ENCODE peak calls at places on chromosomes 5 and 9, in seven cellular contexts. One of them, this sample, is unnamed.

GRCh38 chr9:110016340-110016739 is 191.6 kb downstream of the C9orf152 start:
- DNase-seq in K562: no peak
- DNase-seq in H1: no peak
- DNase-seq in NT2/D1: no peak
- DNase-seq in HepG2: peak
- DNase-seq in GM12878: no peak
- DNase-seq in SK-N-SH: peak
- DNase-seq in this sample: peak

GRCh38 chr9:116451500-116451899 is 235.6 kb upstream of the TRIM32 start:
- DNase-seq in SK-N-SH: no peak
- DNase-seq in HepG2: no peak
- DNase-seq in GM12878: no peak
- DNase-seq in NT2/D1: no peak
- DNase-seq in K562: no peak
- DNase-seq in H1: no peak
- DNase-seq in this sample: no peak

GRCh38 chr9:95771556-95772280 is 103.8 kb upstream of the ERCC6L2 start:
- DNase-seq in H1: no peak
- DNase-seq in NT2/D1: no peak
- DNase-seq in GM12878: no peak
- DNase-seq in K562: no peak
- DNase-seq in HepG2: peak
- DNase-seq in SK-N-SH: no peak
- DNase-seq in this sample: no peak

GRCh38 chr5:77143998-77144836 is 57.1 kb upstream of the ZBED3 start:
- DNase-seq in NT2/D1: peak
- DNase-seq in K562: peak
- DNase-seq in H1: peak
- DNase-seq in HepG2: peak
- DNase-seq in SK-N-SH: peak
- DNase-seq in GM12878: peak
- DNase-seq in this sample: peak

GRCh38 chr5:122313001-122313402 is 965 bp downstream of the SNCAIP start:
- DNase-seq in H1: no peak
- DNase-seq in HepG2: no peak
- DNase-seq in SK-N-SH: peak
- DNase-seq in NT2/D1: no peak
- DNase-seq in K562: no peak
- DNase-seq in GM12878: no peak
- DNase-seq in this sample: no peak

GRCh38 chr5:105740242-105740641 is 1930.5 kb downstream of the EFNA5 start:
- DNase-seq in GM12878: no peak
- DNase-seq in SK-N-SH: no peak
- DNase-seq in HepG2: no peak
- DNase-seq in K562: no peak
- DNase-seq in H1: no peak
- DNase-seq in NT2/D1: no peak
- DNase-seq in this sample: no peak

GRCh38 chr5:154446183-154447073 is 631 bp downstream of the SAP30L start:
- DNase-seq in SK-N-SH: peak
- DNase-seq in H1: peak
- DNase-seq in HepG2: peak
- DNase-seq in GM12878: no peak
- DNase-seq in NT2/D1: no peak
- DNase-seq in K562: peak
- DNase-seq in this sample: no peak

GRCh38 chr5:100270323-100270771 is 264.8 kb upstream of the FAM174A start:
- DNase-seq in H1: no peak
- DNase-seq in SK-N-SH: no peak
- DNase-seq in NT2/D1: no peak
- DNase-seq in HepG2: no peak
- DNase-seq in K562: no peak
- DNase-seq in GM12878: no peak
- DNase-seq in this sample: no peak

GRCh38 chr9:136961279-136962065 is 9.4 kb downstream of the LCN12 start:
- DNase-seq in SK-N-SH: peak
- DNase-seq in NT2/D1: no peak
- DNase-seq in H1: no peak
- DNase-seq in K562: no peak
- DNase-seq in GM12878: no peak
- DNase-seq in HepG2: no peak
- DNase-seq in this sample: no peak

GRCh38 chr5:58122157-58122556 is 337.7 kb downstream of the PLK2 start:
- DNase-seq in NT2/D1: no peak
- DNase-seq in K562: no peak
- DNase-seq in SK-N-SH: peak
- DNase-seq in GM12878: no peak
- DNase-seq in H1: no peak
- DNase-seq in HepG2: no peak
- DNase-seq in this sample: no peak

GRCh38 chr5:88734983-88735382 is 148.0 kb downstream of the MEF2C start:
- DNase-seq in HepG2: no peak
- DNase-seq in SK-N-SH: no peak
- DNase-seq in H1: no peak
- DNase-seq in K562: no peak
- DNase-seq in NT2/D1: no peak
- DNase-seq in GM12878: peak
- DNase-seq in this sample: no peak

GRCh38 chr5:39201795-39202593 is 17.4 kb downstream of the FYB1 start:
- DNase-seq in HepG2: no peak
- DNase-seq in H1: no peak
- DNase-seq in NT2/D1: no peak
- DNase-seq in SK-N-SH: no peak
- DNase-seq in K562: no peak
- DNase-seq in GM12878: no peak
- DNase-seq in this sample: no peak

GRCh38 chr5:39198080-39198479 is 21.3 kb downstream of the FYB1 start:
- DNase-seq in SK-N-SH: no peak
- DNase-seq in HepG2: peak
- DNase-seq in H1: no peak
- DNase-seq in GM12878: no peak
- DNase-seq in K562: no peak
- DNase-seq in NT2/D1: no peak
- DNase-seq in this sample: peak

GRCh38 chr5:39199335-39199734 is 20.0 kb downstream of the FYB1 start:
- DNase-seq in SK-N-SH: no peak
- DNase-seq in K562: no peak
- DNase-seq in HepG2: no peak
- DNase-seq in NT2/D1: no peak
- DNase-seq in GM12878: no peak
- DNase-seq in H1: no peak
- DNase-seq in this sample: no peak

GRCh38 chr5:39201160-39201794 is 18.1 kb downstream of the FYB1 start:
- DNase-seq in GM12878: no peak
- DNase-seq in HepG2: no peak
- DNase-seq in NT2/D1: no peak
- DNase-seq in K562: no peak
- DNase-seq in SK-N-SH: no peak
- DNase-seq in H1: no peak
- DNase-seq in this sample: no peak

DNA sequence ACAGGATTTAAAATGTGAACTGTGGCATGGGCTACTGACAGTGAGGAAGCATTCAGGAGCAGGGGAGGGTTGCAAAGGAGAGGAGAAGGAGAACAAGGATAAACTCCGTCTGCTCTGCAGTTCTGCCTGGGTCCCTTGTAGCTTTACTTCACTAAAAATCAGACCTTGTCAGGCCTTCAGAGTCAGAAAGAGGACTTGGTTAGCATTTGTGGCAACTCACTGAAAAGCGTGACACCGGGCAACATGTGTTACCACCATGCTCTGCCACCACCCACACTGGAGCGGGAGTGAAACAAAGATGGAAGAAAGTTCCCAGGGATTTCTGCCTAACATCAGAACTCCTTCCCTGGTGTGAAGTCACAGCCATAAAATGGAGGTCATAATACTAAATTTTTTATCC is 19.3 kb downstream of the FYB1 start:
- DNase-seq in K562: no peak
- DNase-seq in HepG2: no peak
- DNase-seq in H1: no peak
- DNase-seq in SK-N-SH: no peak
- DNase-seq in GM12878: no peak
- DNase-seq in NT2/D1: no peak
- DNase-seq in this sample: no peak
- TF ChIP-seq YY1 in K562: no peak
- TF ChIP-seq YY1 in HepG2: no peak
- TF ChIP-seq YY1 in H1: no peak
- TF ChIP-seq YY1 in SK-N-SH: no peak
- TF ChIP-seq YY1 in GM12878: no peak
- TF ChIP-seq YY1 in NT2/D1: no peak
- TF ChIP-seq YY1 in this sample: no peak

GRCh38 chr5:135509995-135510394 is 25.8 kb downstream of the NEUROG1 start:
- DNase-seq in H1: no peak
- DNase-seq in SK-N-SH: no peak
- DNase-seq in GM12878: no peak
- DNase-seq in HepG2: no peak
- DNase-seq in NT2/D1: no peak
- DNase-seq in K562: no peak
- DNase-seq in this sample: no peak

GRCh38 chr5:135505973-135506372 is 29.8 kb downstream of the NEUROG1 start:
- DNase-seq in H1: no peak
- DNase-seq in NT2/D1: no peak
- DNase-seq in SK-N-SH: no peak
- DNase-seq in GM12878: no peak
- DNase-seq in HepG2: no peak
- DNase-seq in K562: no peak
- DNase-seq in this sample: no peak

GRCh38 chr5:135504376-135504775 is 31.4 kb downstream of the NEUROG1 start:
- DNase-seq in NT2/D1: no peak
- DNase-seq in H1: no peak
- DNase-seq in GM12878: no peak
- DNase-seq in SK-N-SH: no peak
- DNase-seq in K562: no peak
- DNase-seq in HepG2: no peak
- DNase-seq in this sample: no peak

GRCh38 chr5:135511858-135512257 is 23.9 kb downstream of the NEUROG1 start:
- DNase-seq in GM12878: no peak
- DNase-seq in NT2/D1: no peak
- DNase-seq in H1: no peak
- DNase-seq in HepG2: no peak
- DNase-seq in SK-N-SH: no peak
- DNase-seq in K562: no peak
- DNase-seq in this sample: no peak

DNA sequence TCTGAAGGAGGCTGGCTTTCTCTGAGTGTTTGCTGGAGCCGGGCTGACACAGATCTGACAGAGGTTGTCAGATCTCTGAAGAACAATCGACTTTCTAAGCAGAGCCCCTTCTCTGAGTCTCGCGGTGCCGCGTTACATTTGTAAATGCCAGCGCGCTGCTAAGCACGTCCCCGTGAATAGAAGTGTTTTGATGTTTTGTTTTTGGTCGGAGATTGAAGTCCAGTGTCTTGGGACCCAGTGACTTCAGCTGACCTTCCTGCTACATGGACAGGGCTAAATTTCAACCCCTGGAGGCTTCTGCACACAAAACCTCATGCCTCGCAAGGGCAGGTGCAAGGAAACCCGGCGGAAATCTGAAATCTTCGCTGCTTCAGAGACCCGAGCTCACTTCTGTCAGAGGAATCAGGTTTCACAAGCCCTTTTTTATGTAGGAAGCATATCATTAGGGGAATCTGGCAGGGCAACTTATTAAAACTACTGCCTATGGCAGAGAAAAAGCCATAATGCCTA is 27.2 kb downstream of the NEUROG1 start:
- DNase-seq in K562: no peak
- DNase-seq in H1: no peak
- DNase-seq in SK-N-SH: no peak
- DNase-seq in GM12878: no peak
- DNase-seq in NT2/D1: no peak
- DNase-seq in HepG2: no peak
- DNase-seq in this sample: no peak
- TF ChIP-seq YY1 in K562: no peak
- TF ChIP-seq YY1 in H1: no peak
- TF ChIP-seq YY1 in SK-N-SH: no peak
- TF ChIP-seq YY1 in GM12878: no peak
- TF ChIP-seq YY1 in NT2/D1: no peak
- TF ChIP-seq YY1 in HepG2: no peak
- TF ChIP-seq YY1 in this sample: no peak

GRCh38 chr9:90827181-90827866 is 25.7 kb downstream of the SYK start:
- DNase-seq in K562: no peak
- DNase-seq in NT2/D1: no peak
- DNase-seq in H1: peak
- DNase-seq in GM12878: peak
- DNase-seq in HepG2: no peak
- DNase-seq in SK-N-SH: no peak
- DNase-seq in this sample: no peak
- TF ChIP-seq YY1 in K562: no peak
- TF ChIP-seq YY1 in NT2/D1: no peak
- TF ChIP-seq YY1 in H1: no peak
- TF ChIP-seq YY1 in GM12878: peak
- TF ChIP-seq YY1 in HepG2: no peak
- TF ChIP-seq YY1 in SK-N-SH: no peak
- TF ChIP-seq YY1 in this sample: no peak

GRCh38 chr5:113062869-113063508 is 86.4 kb downstream of the DCP2 start:
- DNase-seq in H1: no peak
- DNase-seq in GM12878: no peak
- DNase-seq in SK-N-SH: no peak
- DNase-seq in HepG2: no peak
- DNase-seq in K562: no peak
- DNase-seq in NT2/D1: no peak
- DNase-seq in this sample: no peak
- TF ChIP-seq YY1 in H1: no peak
- TF ChIP-seq YY1 in GM12878: no peak
- TF ChIP-seq YY1 in SK-N-SH: no peak
- TF ChIP-seq YY1 in HepG2: no peak
- TF ChIP-seq YY1 in K562: no peak
- TF ChIP-seq YY1 in NT2/D1: no peak
- TF ChIP-seq YY1 in this sample: no peak

DNA sequence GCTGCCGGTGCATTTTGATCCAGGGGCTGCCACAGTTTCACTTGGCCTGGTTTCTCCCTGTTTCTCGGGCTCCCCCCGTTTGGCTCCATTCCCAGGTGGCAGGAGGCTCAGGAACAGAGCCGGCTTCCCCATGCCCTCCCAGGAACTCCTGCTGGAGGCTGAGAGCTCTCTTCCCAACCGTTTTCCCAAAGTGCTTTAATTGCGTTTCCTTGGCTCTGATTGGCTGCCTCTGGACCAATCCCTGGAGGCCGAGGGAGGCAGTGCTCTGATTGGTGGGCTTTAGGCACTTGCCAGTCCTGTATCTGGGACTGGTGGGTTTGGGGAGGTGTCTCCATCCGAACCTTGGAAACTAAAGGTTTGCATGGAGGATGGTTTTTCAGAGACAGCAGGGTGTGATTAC is 4.9 kb downstream of the TSPAN17 start:
- DNase-seq in HepG2: no peak
- DNase-seq in H1: no peak
- DNase-seq in NT2/D1: no peak
- DNase-seq in GM12878: no peak
- DNase-seq in SK-N-SH: peak
- DNase-seq in K562: peak
- DNase-seq in this sample: no peak
- TF ChIP-seq YY1 in HepG2: no peak
- TF ChIP-seq YY1 in H1: no peak
- TF ChIP-seq YY1 in NT2/D1: no peak
- TF ChIP-seq YY1 in GM12878: no peak
- TF ChIP-seq YY1 in SK-N-SH: no peak
- TF ChIP-seq YY1 in K562: no peak
- TF ChIP-seq YY1 in this sample: no peak

GRCh38 chr9:114694146-114694545 is 12.2 kb upstream of the TEX48 start:
- DNase-seq in GM12878: no peak
- DNase-seq in NT2/D1: no peak
- DNase-seq in SK-N-SH: no peak
- DNase-seq in K562: no peak
- DNase-seq in HepG2: no peak
- DNase-seq in H1: no peak
- DNase-seq in this sample: no peak
- TF ChIP-seq YY1 in GM12878: no peak
- TF ChIP-seq YY1 in NT2/D1: no peak
- TF ChIP-seq YY1 in SK-N-SH: no peak
- TF ChIP-seq YY1 in K562: no peak
- TF ChIP-seq YY1 in HepG2: no peak
- TF ChIP-seq YY1 in H1: no peak
- TF ChIP-seq YY1 in this sample: no peak

This sample was measured in HCT116.